ENCODE peak calls at places on chromosomes 11 and 22, in four cellular contexts. U is fibroblast of lung, Q is non-pigmented ciliary epithelial cell, A is NCI-H1930. T is an unnamed sample.

GRCh38 chr11:74388678-74389327 is 9.4 kb downstream of the PGM2L1 start:
- DNase-seq in U (peak), Q (no peak), A (peak), T (peak)

GRCh38 chr22:48744967-48745841 is 1082.5 kb downstream of the BRD1 start:
- DNase-seq in U (no peak), Q (no peak), A (no peak), T (no peak)

GRCh38 chr22:22752556-22753477 is 108.4 kb downstream of the GGTLC2 start:
- DNase-seq in U (peak), Q (no peak), A (no peak), T (no peak)

GRCh38 chr22:26471522-26471921 is 12.1 kb downstream of the HPS4 start:
- DNase-seq in U (peak), Q (peak), A (no peak), T (peak)

GRCh38 chr11:74055938-74056337 is 47.1 kb upstream of the UCP3 start:
- DNase-seq in U (peak), Q (peak), A (no peak), T (peak)

GRCh38 chr11:94678236-94678635 is 89.9 kb upstream of the AMOTL1 start:
- DNase-seq in U (no peak), Q (no peak), A (no peak), T (no peak)

GRCh38 chr11:114236829-114237228 is 59.4 kb upstream of the NNMT start:
- DNase-seq in U (peak), Q (no peak), A (no peak), T (no peak)

GRCh38 chr22:24178502-24179440 is 2.5 kb upstream of the SUSD2 start:
- DNase-seq in U (no peak), Q (no peak), A (no peak), T (no peak)

GRCh38 chr22:25057013-25057881 is 104.7 kb downstream of the KIAA1671 start:
- DNase-seq in U (peak), Q (no peak), A (peak), T (peak)

GRCh38 chr11:44608654-44609027 is 43.2 kb downstream of the CD82 start:
- DNase-seq in U (no peak), Q (no peak), A (no peak), T (no peak)

GRCh38 chr11:721913-722811 is 16.1 kb downstream of the EPS8L2 start:
- DNase-seq in U (no peak), Q (no peak), A (no peak), T (no peak)

GRCh38 chr11:2290351-2290841 is 11.3 kb downstream of the C11orf21 start:
- DNase-seq in U (no peak), Q (no peak), A (no peak), T (no peak)

GRCh38 chr11:13278620-13279486 is 1.3 kb downstream of the BMAL1 start:
- DNase-seq in U (no peak), Q (no peak), A (no peak), T (no peak)

T was measured in RCC 7860.